ENCODE peak calls at places on chromosomes 4 and X, in four cellular contexts. C is mesenchymal stem cell; Z is CD4-positive, alpha-beta memory T cell; T is HepG2. H is an unnamed sample. For H3K4me1 and H3K36me3, the result is how much of the 10 kb centered on the place peaks cover.

GRCh38 chr4:23952258-23952657 is 62.4 kb upstream of the PPARGC1A start:
- DNase-seq in Z (no peak), C (no peak), T (no peak), H (no peak)

GRCh38 chr4:1815096-1815996 is 22.3 kb downstream of the FGFR3 start:
- DNase-seq in Z (no peak), C (no peak), T (no peak), H (no peak)

GRCh38 chrX:150972450-150972849 is 10.7 kb upstream of the HMGB3 start:
- DNase-seq in T (no peak), Z (no peak), C (no peak), H (no peak)

GRCh38 chrX:140507223-140507981 is 2.5 kb upstream of the SOX3 start:
- DNase-seq in C (no peak), Z (no peak), T (no peak), H (no peak)

GRCh38 chrX:85851418-85851817 is 195.9 kb downstream of the CHM start:
- DNase-seq in C (peak), T (peak), Z (no peak), H (no peak)

GRCh38 chrX:122586831-122587230 is 597.2 kb upstream of the GRIA3 start:
- DNase-seq in C (peak), Z (no peak), T (no peak), H (no peak)

GRCh38 chr4:138035781-138036258 is 206.3 kb downstream of the SLC7A11 start:
- DNase-seq in C (peak), Z (no peak), T (peak), H (no peak)

GRCh38 chrX:20011608-20012007 is 20.7 kb upstream of the BCLAF3 start:
- DNase-seq in Z (no peak), C (no peak), T (no peak), H (no peak)

GRCh38 chrX:39905475-39905889 is 192.3 kb downstream of the BCOR start:
- DNase-seq in C (no peak), Z (no peak), T (no peak), H (no peak)

GRCh38 chr4:165208741-165209388 is 1.5 kb downstream of the KLHL2 start:
- DNase-seq in T (no peak), C (no peak), Z (no peak), H (peak)

GRCh38 chr4:182895791-182896292 is 21.3 kb downstream of the DCTD start:
- DNase-seq in Z (no peak), T (peak), C (no peak), H (no peak)

GRCh38 chr4:2873329-2873728 is 29.7 kb downstream of the ADD1 start:
- DNase-seq in T (no peak), C (no peak), Z (no peak), H (no peak)
- H3K4me1 ChIP-seq in T (half or more), C (under half), Z (under half), H (under half)

GRCh38 chr4:10078481-10079233 is 37.9 kb downstream of the WDR1 start:
- DNase-seq in T (no peak), C (no peak), Z (no peak), H (no peak)

GRCh38 chr4:10077492-10078335 is 38.9 kb downstream of the WDR1 start:
- DNase-seq in T (no peak), C (no peak), Z (no peak), H (peak)

GRCh38 chr4:10079951-10080873 is 36.4 kb downstream of the WDR1 start:
- DNase-seq in T (no peak), Z (no peak), C (no peak), H (no peak)

GRCh38 chr4:10080874-10081606 is 35.6 kb downstream of the WDR1 start:
- DNase-seq in C (no peak), Z (no peak), T (no peak), H (no peak)

DNA sequence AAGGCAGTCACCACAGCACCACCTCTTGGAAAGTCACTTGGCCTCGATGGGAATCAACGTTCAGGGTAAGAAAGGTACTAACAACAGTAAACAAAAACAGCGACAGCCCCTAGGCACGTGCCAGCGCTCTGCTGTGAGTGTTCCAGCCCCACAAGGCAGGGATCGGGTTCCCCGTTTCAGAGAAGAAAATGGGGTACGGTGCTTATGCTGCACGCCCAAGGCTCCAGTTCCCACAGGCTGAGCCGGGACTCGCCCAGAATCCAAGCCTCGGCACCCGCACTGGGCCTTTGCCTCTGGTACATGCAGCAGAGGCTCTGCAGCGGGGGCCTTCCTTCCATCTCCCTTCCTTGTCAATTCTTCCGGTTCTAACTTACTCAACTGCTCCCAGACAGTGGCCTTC is 37.3 kb downstream of the WDR1 start:
- DNase-seq in T (no peak), C (no peak), Z (no peak), H (peak)
- H3K36me3 ChIP-seq in T (half or more), C (half or more), Z (half or more), H (half or more)

DNA sequence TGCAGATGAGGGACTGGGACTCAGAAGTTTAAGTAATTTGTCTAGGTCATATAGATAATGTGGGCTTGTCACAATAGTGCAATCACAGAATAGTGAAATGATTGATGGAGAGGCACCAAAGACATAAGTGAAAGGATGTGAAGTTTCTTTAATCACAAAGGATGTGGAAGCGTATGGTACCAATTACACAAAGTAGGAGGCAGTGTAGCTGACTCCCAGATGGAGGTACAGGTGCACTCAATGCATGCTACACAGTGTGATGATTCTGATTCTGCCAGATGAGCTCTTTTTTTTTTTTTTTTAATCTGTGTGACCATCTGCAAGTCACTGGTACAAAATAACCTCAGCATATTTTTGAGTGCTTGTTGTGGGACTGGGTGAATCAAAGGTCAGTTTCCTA is 411.3 kb downstream of the SPRY1 start:
- DNase-seq in T (no peak), C (no peak), Z (no peak), H (no peak)
- H3K4me1 ChIP-seq in T (under half), C (under half), Z (under half), H (under half)

DNA sequence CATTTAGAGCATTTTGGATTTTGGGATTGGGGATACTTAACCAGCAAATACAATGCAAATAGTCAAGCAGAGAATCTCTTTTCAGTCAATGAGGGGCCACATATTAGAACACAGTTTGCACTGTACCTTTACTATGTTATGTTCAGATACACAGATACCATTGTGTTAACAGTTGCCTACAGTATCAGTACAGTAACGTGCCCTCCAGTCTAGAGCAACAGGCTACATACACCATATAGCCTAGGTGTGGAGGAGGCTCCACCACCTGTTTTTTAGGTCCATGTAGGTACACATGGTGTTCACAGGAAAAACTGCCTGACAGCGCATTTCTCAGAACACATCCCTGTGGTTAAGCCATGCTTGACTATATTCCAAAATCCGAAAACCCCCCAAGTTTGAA is 9.1 kb downstream of the GRPEL1 start:
- DNase-seq in T (no peak), C (no peak), Z (no peak), H (no peak)
- H3K36me3 ChIP-seq in T (half or more), C (half or more), Z (half or more), H (half or more)

GRCh38 chr4:158826057-158826456 is 57.2 kb downstream of the FNIP2 start:
- DNase-seq in T (no peak), C (no peak), Z (no peak), H (no peak)
- H3K4me1 ChIP-seq in T (half or more), C (under half), Z (under half), H (under half)

GRCh38 chr4:8609406-8609805 is 16.8 kb downstream of the CPZ start:
- DNase-seq in Z (no peak), T (no peak), C (no peak), H (no peak)
- H3K36me3 ChIP-seq in Z (under half), T (under half), C (under half), H (under half)

H was measured in CD8-positive, alpha-beta T cell.